ENCODE peak calls at places on chromosomes 4 and X, in nine cellular contexts. One of them, this sample, is unnamed.

GRCh38 chrX:17736856-17737706 is at the start of gene SCML1:
- DNase-seq in activated CD8-positive, alpha-beta T cell treated with anti-CD3 and anti-CD28 coated beads, Interleukin-2, amount 10 ng/mL, durations not matched to agents 7 days and 5 days: peak
- DNase-seq in nucleus accumbens: peak
- DNase-seq in Kasumi-1: no peak
- DNase-seq in CD8-positive, alpha-beta memory T cell: peak
- DNase-seq in GM06990: peak
- DNase-seq in erythroblast: peak
- DNase-seq in adipocyte: peak
- DNase-seq in aorta: peak
- DNase-seq in this sample: peak

GRCh38 chr4:81786063-81786763 is 314.5 kb upstream of the RASGEF1B start:
- DNase-seq in Kasumi-1: no peak
- DNase-seq in adipocyte: peak
- DNase-seq in GM06990: no peak
- DNase-seq in activated CD8-positive, alpha-beta T cell treated with anti-CD3 and anti-CD28 coated beads, Interleukin-2, amount 10 ng/mL, durations not matched to agents 7 days and 5 days: no peak
- DNase-seq in nucleus accumbens: no peak
- DNase-seq in aorta: no peak
- DNase-seq in CD8-positive, alpha-beta memory T cell: no peak
- DNase-seq in erythroblast: peak
- DNase-seq in this sample: no peak

GRCh38 chr4:153143527-153144348 is 60.5 kb upstream of the TRIM2 start:
- DNase-seq in GM06990: no peak
- DNase-seq in aorta: no peak
- DNase-seq in CD8-positive, alpha-beta memory T cell: no peak
- DNase-seq in Kasumi-1: no peak
- DNase-seq in activated CD8-positive, alpha-beta T cell treated with anti-CD3 and anti-CD28 coated beads, Interleukin-2, amount 10 ng/mL, durations not matched to agents 7 days and 5 days: no peak
- DNase-seq in adipocyte: peak
- DNase-seq in nucleus accumbens: no peak
- DNase-seq in erythroblast: peak
- DNase-seq in this sample: no peak

GRCh38 chrX:45056428-45057145 is 144.1 kb downstream of the DIPK2B start:
- DNase-seq in nucleus accumbens: no peak
- DNase-seq in adipocyte: peak
- DNase-seq in activated CD8-positive, alpha-beta T cell treated with anti-CD3 and anti-CD28 coated beads, Interleukin-2, amount 10 ng/mL, durations not matched to agents 7 days and 5 days: no peak
- DNase-seq in CD8-positive, alpha-beta memory T cell: no peak
- DNase-seq in erythroblast: no peak
- DNase-seq in aorta: no peak
- DNase-seq in GM06990: no peak
- DNase-seq in Kasumi-1: no peak
- DNase-seq in this sample: no peak

GRCh38 chrX:79081895-79082512 is 62.5 kb upstream of the GPR174 start:
- DNase-seq in GM06990: peak
- DNase-seq in adipocyte: peak
- DNase-seq in nucleus accumbens: no peak
- DNase-seq in activated CD8-positive, alpha-beta T cell treated with anti-CD3 and anti-CD28 coated beads, Interleukin-2, amount 10 ng/mL, durations not matched to agents 7 days and 5 days: peak
- DNase-seq in erythroblast: peak
- DNase-seq in Kasumi-1: peak
- DNase-seq in CD8-positive, alpha-beta memory T cell: peak
- DNase-seq in aorta: no peak
- DNase-seq in this sample: no peak

GRCh38 chr4:89469930-89470375 is 162.4 kb upstream of the GPRIN3 start:
- DNase-seq in Kasumi-1: peak
- DNase-seq in activated CD8-positive, alpha-beta T cell treated with anti-CD3 and anti-CD28 coated beads, Interleukin-2, amount 10 ng/mL, durations not matched to agents 7 days and 5 days: peak
- DNase-seq in aorta: no peak
- DNase-seq in CD8-positive, alpha-beta memory T cell: no peak
- DNase-seq in adipocyte: peak
- DNase-seq in erythroblast: no peak
- DNase-seq in nucleus accumbens: no peak
- DNase-seq in GM06990: peak
- DNase-seq in this sample: no peak

GRCh38 chrX:40202456-40202855 is 104.7 kb upstream of the BCOR start:
- DNase-seq in aorta: peak
- DNase-seq in activated CD8-positive, alpha-beta T cell treated with anti-CD3 and anti-CD28 coated beads, Interleukin-2, amount 10 ng/mL, durations not matched to agents 7 days and 5 days: peak
- DNase-seq in CD8-positive, alpha-beta memory T cell: peak
- DNase-seq in GM06990: no peak
- DNase-seq in nucleus accumbens: no peak
- DNase-seq in Kasumi-1: peak
- DNase-seq in adipocyte: no peak
- DNase-seq in erythroblast: no peak
- DNase-seq in this sample: no peak

GRCh38 chrX:47573334-47574095 is 8.7 kb upstream of the TIMP1 start:
- DNase-seq in erythroblast: no peak
- DNase-seq in activated CD8-positive, alpha-beta T cell treated with anti-CD3 and anti-CD28 coated beads, Interleukin-2, amount 10 ng/mL, durations not matched to agents 7 days and 5 days: no peak
- DNase-seq in CD8-positive, alpha-beta memory T cell: no peak
- DNase-seq in aorta: no peak
- DNase-seq in Kasumi-1: no peak
- DNase-seq in GM06990: no peak
- DNase-seq in adipocyte: no peak
- DNase-seq in nucleus accumbens: no peak
- DNase-seq in this sample: no peak

GRCh38 chrX:68992998-68993397 is 164.2 kb downstream of the EFNB1 start:
- DNase-seq in Kasumi-1: no peak
- DNase-seq in adipocyte: no peak
- DNase-seq in GM06990: no peak
- DNase-seq in nucleus accumbens: no peak
- DNase-seq in aorta: no peak
- DNase-seq in activated CD8-positive, alpha-beta T cell treated with anti-CD3 and anti-CD28 coated beads, Interleukin-2, amount 10 ng/mL, durations not matched to agents 7 days and 5 days: no peak
- DNase-seq in erythroblast: no peak
- DNase-seq in CD8-positive, alpha-beta memory T cell: no peak
- DNase-seq in this sample: no peak

GRCh38 chrX:1493877-1494510 is 41.3 kb upstream of the ASMTL start:
- DNase-seq in Kasumi-1: peak
- DNase-seq in adipocyte: no peak
- DNase-seq in CD8-positive, alpha-beta memory T cell: no peak
- DNase-seq in GM06990: peak
- DNase-seq in activated CD8-positive, alpha-beta T cell treated with anti-CD3 and anti-CD28 coated beads, Interleukin-2, amount 10 ng/mL, durations not matched to agents 7 days and 5 days: peak
- DNase-seq in aorta: no peak
- DNase-seq in nucleus accumbens: no peak
- DNase-seq in erythroblast: no peak
- DNase-seq in this sample: no peak

GRCh38 chr4:48369248-48369647 is 27.9 kb downstream of the SLAIN2 start:
- DNase-seq in CD8-positive, alpha-beta memory T cell: no peak
- DNase-seq in erythroblast: no peak
- DNase-seq in adipocyte: no peak
- DNase-seq in Kasumi-1: no peak
- DNase-seq in activated CD8-positive, alpha-beta T cell treated with anti-CD3 and anti-CD28 coated beads, Interleukin-2, amount 10 ng/mL, durations not matched to agents 7 days and 5 days: no peak
- DNase-seq in GM06990: no peak
- DNase-seq in aorta: no peak
- DNase-seq in nucleus accumbens: no peak
- DNase-seq in this sample: no peak

GRCh38 chr4:117134386-117134785 is 49.0 kb upstream of the TRAM1L1 start:
- DNase-seq in activated CD8-positive, alpha-beta T cell treated with anti-CD3 and anti-CD28 coated beads, Interleukin-2, amount 10 ng/mL, durations not matched to agents 7 days and 5 days: no peak
- DNase-seq in Kasumi-1: peak
- DNase-seq in GM06990: no peak
- DNase-seq in adipocyte: peak
- DNase-seq in erythroblast: peak
- DNase-seq in nucleus accumbens: peak
- DNase-seq in CD8-positive, alpha-beta memory T cell: no peak
- DNase-seq in aorta: no peak
- DNase-seq in this sample: no peak

GRCh38 chr4:168514249-168514852 is 17.5 kb downstream of the PALLD start:
- DNase-seq in GM06990: no peak
- DNase-seq in nucleus accumbens: no peak
- DNase-seq in erythroblast: peak
- DNase-seq in Kasumi-1: peak
- DNase-seq in adipocyte: peak
- DNase-seq in activated CD8-positive, alpha-beta T cell treated with anti-CD3 and anti-CD28 coated beads, Interleukin-2, amount 10 ng/mL, durations not matched to agents 7 days and 5 days: no peak
- DNase-seq in CD8-positive, alpha-beta memory T cell: no peak
- DNase-seq in aorta: no peak
- DNase-seq in this sample: no peak

GRCh38 chr4:25351777-25352421 is 25.2 kb upstream of the ANAPC4 start:
- DNase-seq in CD8-positive, alpha-beta memory T cell: no peak
- DNase-seq in erythroblast: no peak
- DNase-seq in GM06990: no peak
- DNase-seq in nucleus accumbens: no peak
- DNase-seq in adipocyte: peak
- DNase-seq in aorta: no peak
- DNase-seq in Kasumi-1: no peak
- DNase-seq in activated CD8-positive, alpha-beta T cell treated with anti-CD3 and anti-CD28 coated beads, Interleukin-2, amount 10 ng/mL, durations not matched to agents 7 days and 5 days: no peak
- DNase-seq in this sample: no peak

This sample was measured in tibial artery.